ENCODE peak calls at places on chromosome 12, in ten cellular contexts. One of them, this sample, is unnamed.

GRCh38 chr12:79949098-79949497 is 14.2 kb upstream of the PPP1R12A start:
- DNase-seq in hepatocyte: no peak
- DNase-seq in GM12891: no peak
- DNase-seq in activated CD4-positive, alpha-beta T cell treated with anti-CD3 and anti-CD28 coated beads, Interleukin-2, amount 50 U/mL, for 24 hours: no peak
- DNase-seq in Jurkat, Clone E6-1: no peak
- DNase-seq in cardiac fibroblast: no peak
- DNase-seq in kidney: no peak
- DNase-seq in H54: no peak
- DNase-seq in T-cell: no peak
- DNase-seq in astrocyte of the spinal cord: no peak
- DNase-seq in this sample: no peak

GRCh38 chr12:14886271-14886670 is 617 bp upstream of the MGP start:
- DNase-seq in hepatocyte: no peak
- DNase-seq in GM12891: no peak
- DNase-seq in activated CD4-positive, alpha-beta T cell treated with anti-CD3 and anti-CD28 coated beads, Interleukin-2, amount 50 U/mL, for 24 hours: no peak
- DNase-seq in Jurkat, Clone E6-1: no peak
- DNase-seq in cardiac fibroblast: no peak
- DNase-seq in kidney: no peak
- DNase-seq in H54: no peak
- DNase-seq in T-cell: no peak
- DNase-seq in astrocyte of the spinal cord: no peak
- DNase-seq in this sample: no peak

GRCh38 chr12:66092559-66093269 is 37.8 kb downstream of the LLPH start:
- DNase-seq in hepatocyte: no peak
- DNase-seq in GM12891: no peak
- DNase-seq in activated CD4-positive, alpha-beta T cell treated with anti-CD3 and anti-CD28 coated beads, Interleukin-2, amount 50 U/mL, for 24 hours: no peak
- DNase-seq in Jurkat, Clone E6-1: no peak
- DNase-seq in cardiac fibroblast: peak
- DNase-seq in kidney: no peak
- DNase-seq in H54: no peak
- DNase-seq in T-cell: no peak
- DNase-seq in astrocyte of the spinal cord: peak
- DNase-seq in this sample: no peak

GRCh38 chr12:27560126-27560525 is 36.1 kb downstream of the PPFIBP1 start:
- DNase-seq in hepatocyte: no peak
- DNase-seq in GM12891: no peak
- DNase-seq in activated CD4-positive, alpha-beta T cell treated with anti-CD3 and anti-CD28 coated beads, Interleukin-2, amount 50 U/mL, for 24 hours: no peak
- DNase-seq in Jurkat, Clone E6-1: no peak
- DNase-seq in cardiac fibroblast: no peak
- DNase-seq in kidney: no peak
- DNase-seq in H54: no peak
- DNase-seq in T-cell: no peak
- DNase-seq in astrocyte of the spinal cord: no peak
- DNase-seq in this sample: no peak

GRCh38 chr12:1474567-1475153 is 119.7 kb downstream of the FBXL14 start:
- DNase-seq in hepatocyte: peak
- DNase-seq in GM12891: no peak
- DNase-seq in activated CD4-positive, alpha-beta T cell treated with anti-CD3 and anti-CD28 coated beads, Interleukin-2, amount 50 U/mL, for 24 hours: no peak
- DNase-seq in Jurkat, Clone E6-1: no peak
- DNase-seq in cardiac fibroblast: peak
- DNase-seq in kidney: no peak
- DNase-seq in H54: peak
- DNase-seq in T-cell: no peak
- DNase-seq in astrocyte of the spinal cord: peak
- DNase-seq in this sample: no peak

GRCh38 chr12:111453071-111453989 is 47.6 kb downstream of the SH2B3 start:
- DNase-seq in hepatocyte: no peak
- DNase-seq in GM12891: no peak
- DNase-seq in activated CD4-positive, alpha-beta T cell treated with anti-CD3 and anti-CD28 coated beads, Interleukin-2, amount 50 U/mL, for 24 hours: no peak
- DNase-seq in Jurkat, Clone E6-1: no peak
- DNase-seq in cardiac fibroblast: no peak
- DNase-seq in kidney: no peak
- DNase-seq in H54: no peak
- DNase-seq in T-cell: no peak
- DNase-seq in astrocyte of the spinal cord: no peak
- DNase-seq in this sample: no peak

GRCh38 chr12:106493531-106493930 is 89.3 kb upstream of the RFX4 start:
- DNase-seq in hepatocyte: peak
- DNase-seq in GM12891: no peak
- DNase-seq in activated CD4-positive, alpha-beta T cell treated with anti-CD3 and anti-CD28 coated beads, Interleukin-2, amount 50 U/mL, for 24 hours: no peak
- DNase-seq in Jurkat, Clone E6-1: no peak
- DNase-seq in cardiac fibroblast: no peak
- DNase-seq in kidney: no peak
- DNase-seq in H54: no peak
- DNase-seq in T-cell: no peak
- DNase-seq in astrocyte of the spinal cord: no peak
- DNase-seq in this sample: no peak

GRCh38 chr12:72570601-72571000 is 298.4 kb downstream of the TRHDE start:
- DNase-seq in hepatocyte: peak
- DNase-seq in GM12891: no peak
- DNase-seq in activated CD4-positive, alpha-beta T cell treated with anti-CD3 and anti-CD28 coated beads, Interleukin-2, amount 50 U/mL, for 24 hours: no peak
- DNase-seq in Jurkat, Clone E6-1: peak
- DNase-seq in cardiac fibroblast: no peak
- DNase-seq in kidney: no peak
- DNase-seq in H54: no peak
- DNase-seq in T-cell: no peak
- DNase-seq in astrocyte of the spinal cord: no peak
- DNase-seq in this sample: no peak

GRCh38 chr12:1890119-1890703 is 28.2 kb downstream of the CACNA2D4 start:
- DNase-seq in hepatocyte: no peak
- DNase-seq in GM12891: no peak
- DNase-seq in activated CD4-positive, alpha-beta T cell treated with anti-CD3 and anti-CD28 coated beads, Interleukin-2, amount 50 U/mL, for 24 hours: no peak
- DNase-seq in Jurkat, Clone E6-1: no peak
- DNase-seq in cardiac fibroblast: no peak
- DNase-seq in kidney: peak
- DNase-seq in H54: no peak
- DNase-seq in T-cell: no peak
- DNase-seq in astrocyte of the spinal cord: no peak
- DNase-seq in this sample: no peak

GRCh38 chr12:66087365-66087943 is 43.1 kb downstream of the LLPH start:
- DNase-seq in hepatocyte: peak
- DNase-seq in GM12891: no peak
- DNase-seq in activated CD4-positive, alpha-beta T cell treated with anti-CD3 and anti-CD28 coated beads, Interleukin-2, amount 50 U/mL, for 24 hours: peak
- DNase-seq in Jurkat, Clone E6-1: peak
- DNase-seq in cardiac fibroblast: peak
- DNase-seq in kidney: no peak
- DNase-seq in H54: peak
- DNase-seq in T-cell: peak
- DNase-seq in astrocyte of the spinal cord: peak
- DNase-seq in this sample: peak

GRCh38 chr12:26732010-26732908 is 100.7 kb downstream of the ITPR2 start:
- DNase-seq in hepatocyte: no peak
- DNase-seq in GM12891: no peak
- DNase-seq in activated CD4-positive, alpha-beta T cell treated with anti-CD3 and anti-CD28 coated beads, Interleukin-2, amount 50 U/mL, for 24 hours: no peak
- DNase-seq in Jurkat, Clone E6-1: no peak
- DNase-seq in cardiac fibroblast: no peak
- DNase-seq in kidney: no peak
- DNase-seq in H54: no peak
- DNase-seq in T-cell: no peak
- DNase-seq in astrocyte of the spinal cord: no peak
- DNase-seq in this sample: peak

GRCh38 chr12:12983420-12984035 is 16.5 kb downstream of the HEBP1 start:
- DNase-seq in hepatocyte: peak
- DNase-seq in GM12891: no peak
- DNase-seq in activated CD4-positive, alpha-beta T cell treated with anti-CD3 and anti-CD28 coated beads, Interleukin-2, amount 50 U/mL, for 24 hours: no peak
- DNase-seq in Jurkat, Clone E6-1: peak
- DNase-seq in cardiac fibroblast: peak
- DNase-seq in kidney: no peak
- DNase-seq in H54: peak
- DNase-seq in T-cell: no peak
- DNase-seq in astrocyte of the spinal cord: peak
- DNase-seq in this sample: no peak

GRCh38 chr12:108232565-108232964 is 103.5 kb downstream of the WSCD2 start:
- DNase-seq in hepatocyte: no peak
- DNase-seq in GM12891: no peak
- DNase-seq in activated CD4-positive, alpha-beta T cell treated with anti-CD3 and anti-CD28 coated beads, Interleukin-2, amount 50 U/mL, for 24 hours: no peak
- DNase-seq in Jurkat, Clone E6-1: no peak
- DNase-seq in cardiac fibroblast: no peak
- DNase-seq in kidney: no peak
- DNase-seq in H54: no peak
- DNase-seq in T-cell: no peak
- DNase-seq in astrocyte of the spinal cord: no peak
- DNase-seq in this sample: no peak

GRCh38 chr12:39235990-39236767 is 206.7 kb downstream of the KIF21A start:
- DNase-seq in hepatocyte: no peak
- DNase-seq in GM12891: no peak
- DNase-seq in activated CD4-positive, alpha-beta T cell treated with anti-CD3 and anti-CD28 coated beads, Interleukin-2, amount 50 U/mL, for 24 hours: no peak
- DNase-seq in Jurkat, Clone E6-1: no peak
- DNase-seq in cardiac fibroblast: peak
- DNase-seq in kidney: no peak
- DNase-seq in H54: no peak
- DNase-seq in T-cell: no peak
- DNase-seq in astrocyte of the spinal cord: peak
- DNase-seq in this sample: no peak

GRCh38 chr12:66678640-66679268 is at the start of gene GRIP1:
- DNase-seq in hepatocyte: no peak
- DNase-seq in GM12891: no peak
- DNase-seq in activated CD4-positive, alpha-beta T cell treated with anti-CD3 and anti-CD28 coated beads, Interleukin-2, amount 50 U/mL, for 24 hours: no peak
- DNase-seq in Jurkat, Clone E6-1: no peak
- DNase-seq in cardiac fibroblast: no peak
- DNase-seq in kidney: no peak
- DNase-seq in H54: no peak
- DNase-seq in T-cell: no peak
- DNase-seq in astrocyte of the spinal cord: peak
- DNase-seq in this sample: no peak

GRCh38 chr12:57299514-57300016 is 48.6 kb upstream of the STAC3 start:
- DNase-seq in hepatocyte: no peak
- DNase-seq in GM12891: no peak
- DNase-seq in activated CD4-positive, alpha-beta T cell treated with anti-CD3 and anti-CD28 coated beads, Interleukin-2, amount 50 U/mL, for 24 hours: no peak
- DNase-seq in Jurkat, Clone E6-1: no peak
- DNase-seq in cardiac fibroblast: no peak
- DNase-seq in kidney: no peak
- DNase-seq in H54: no peak
- DNase-seq in T-cell: no peak
- DNase-seq in astrocyte of the spinal cord: peak
- DNase-seq in this sample: no peak

GRCh38 chr12:105740970-105741725 is 397.6 kb downstream of the NUAK1 start:
- DNase-seq in hepatocyte: peak
- DNase-seq in GM12891: no peak
- DNase-seq in activated CD4-positive, alpha-beta T cell treated with anti-CD3 and anti-CD28 coated beads, Interleukin-2, amount 50 U/mL, for 24 hours: no peak
- DNase-seq in Jurkat, Clone E6-1: no peak
- DNase-seq in cardiac fibroblast: peak
- DNase-seq in kidney: no peak
- DNase-seq in H54: no peak
- DNase-seq in T-cell: no peak
- DNase-seq in astrocyte of the spinal cord: peak
- DNase-seq in this sample: no peak

GRCh38 chr12:30942936-30943335 is 16.4 kb downstream of the TSPAN11 start:
- DNase-seq in hepatocyte: no peak
- DNase-seq in GM12891: no peak
- DNase-seq in activated CD4-positive, alpha-beta T cell treated with anti-CD3 and anti-CD28 coated beads, Interleukin-2, amount 50 U/mL, for 24 hours: no peak
- DNase-seq in Jurkat, Clone E6-1: no peak
- DNase-seq in cardiac fibroblast: no peak
- DNase-seq in kidney: no peak
- DNase-seq in H54: no peak
- DNase-seq in T-cell: no peak
- DNase-seq in astrocyte of the spinal cord: no peak
- DNase-seq in this sample: no peak

GRCh38 chr12:18578191-18578590 is 159.6 kb downstream of the PLCZ1 start:
- DNase-seq in hepatocyte: no peak
- DNase-seq in GM12891: no peak
- DNase-seq in activated CD4-positive, alpha-beta T cell treated with anti-CD3 and anti-CD28 coated beads, Interleukin-2, amount 50 U/mL, for 24 hours: no peak
- DNase-seq in Jurkat, Clone E6-1: no peak
- DNase-seq in cardiac fibroblast: peak
- DNase-seq in kidney: no peak
- DNase-seq in H54: no peak
- DNase-seq in T-cell: no peak
- DNase-seq in astrocyte of the spinal cord: no peak
- DNase-seq in this sample: no peak

GRCh38 chr12:52164624-52165023 is 27.2 kb downstream of the KRT80 start:
- DNase-seq in hepatocyte: no peak
- DNase-seq in GM12891: no peak
- DNase-seq in activated CD4-positive, alpha-beta T cell treated with anti-CD3 and anti-CD28 coated beads, Interleukin-2, amount 50 U/mL, for 24 hours: no peak
- DNase-seq in Jurkat, Clone E6-1: no peak
- DNase-seq in cardiac fibroblast: no peak
- DNase-seq in kidney: no peak
- DNase-seq in H54: no peak
- DNase-seq in T-cell: no peak
- DNase-seq in astrocyte of the spinal cord: no peak
- DNase-seq in this sample: no peak

GRCh38 chr12:65871865-65872645 is 47.8 kb downstream of the HMGA2 start:
- DNase-seq in hepatocyte: no peak
- DNase-seq in GM12891: no peak
- DNase-seq in activated CD4-positive, alpha-beta T cell treated with anti-CD3 and anti-CD28 coated beads, Interleukin-2, amount 50 U/mL, for 24 hours: no peak
- DNase-seq in Jurkat, Clone E6-1: no peak
- DNase-seq in cardiac fibroblast: no peak
- DNase-seq in kidney: no peak
- DNase-seq in H54: no peak
- DNase-seq in T-cell: no peak
- DNase-seq in astrocyte of the spinal cord: no peak
- DNase-seq in this sample: no peak

GRCh38 chr12:48356041-48356768 is 5.5 kb upstream of the ZNF641 start:
- DNase-seq in hepatocyte: peak
- DNase-seq in GM12891: no peak
- DNase-seq in activated CD4-positive, alpha-beta T cell treated with anti-CD3 and anti-CD28 coated beads, Interleukin-2, amount 50 U/mL, for 24 hours: no peak
- DNase-seq in Jurkat, Clone E6-1: no peak
- DNase-seq in cardiac fibroblast: peak
- DNase-seq in kidney: no peak
- DNase-seq in H54: no peak
- DNase-seq in T-cell: no peak
- DNase-seq in astrocyte of the spinal cord: no peak
- DNase-seq in this sample: no peak

GRCh38 chr12:105239304-105239703 is 3.3 kb upstream of the APPL2 start:
- DNase-seq in hepatocyte: no peak
- DNase-seq in GM12891: no peak
- DNase-seq in activated CD4-positive, alpha-beta T cell treated with anti-CD3 and anti-CD28 coated beads, Interleukin-2, amount 50 U/mL, for 24 hours: no peak
- DNase-seq in Jurkat, Clone E6-1: no peak
- DNase-seq in cardiac fibroblast: no peak
- DNase-seq in kidney: no peak
- DNase-seq in H54: no peak
- DNase-seq in T-cell: no peak
- DNase-seq in astrocyte of the spinal cord: no peak
- DNase-seq in this sample: no peak

GRCh38 chr12:77813558-77813957 is 17.1 kb upstream of the NAV3 start:
- DNase-seq in hepatocyte: no peak
- DNase-seq in GM12891: no peak
- DNase-seq in activated CD4-positive, alpha-beta T cell treated with anti-CD3 and anti-CD28 coated beads, Interleukin-2, amount 50 U/mL, for 24 hours: no peak
- DNase-seq in Jurkat, Clone E6-1: no peak
- DNase-seq in cardiac fibroblast: no peak
- DNase-seq in kidney: no peak
- DNase-seq in H54: no peak
- DNase-seq in T-cell: no peak
- DNase-seq in astrocyte of the spinal cord: no peak
- DNase-seq in this sample: no peak

GRCh38 chr12:67981236-67982164 is 7.7 kb upstream of the IFNG-AS1 start:
- DNase-seq in hepatocyte: no peak
- DNase-seq in GM12891: no peak
- DNase-seq in activated CD4-positive, alpha-beta T cell treated with anti-CD3 and anti-CD28 coated beads, Interleukin-2, amount 50 U/mL, for 24 hours: no peak
- DNase-seq in Jurkat, Clone E6-1: no peak
- DNase-seq in cardiac fibroblast: peak
- DNase-seq in kidney: no peak
- DNase-seq in H54: peak
- DNase-seq in T-cell: no peak
- DNase-seq in astrocyte of the spinal cord: peak
- DNase-seq in this sample: no peak

GRCh38 chr12:102960766-102961487 is 3.5 kb downstream of the ASCL1 start:
- DNase-seq in hepatocyte: no peak
- DNase-seq in GM12891: no peak
- DNase-seq in activated CD4-positive, alpha-beta T cell treated with anti-CD3 and anti-CD28 coated beads, Interleukin-2, amount 50 U/mL, for 24 hours: no peak
- DNase-seq in Jurkat, Clone E6-1: no peak
- DNase-seq in cardiac fibroblast: no peak
- DNase-seq in kidney: no peak
- DNase-seq in H54: no peak
- DNase-seq in T-cell: no peak
- DNase-seq in astrocyte of the spinal cord: no peak
- DNase-seq in this sample: no peak

GRCh38 chr12:86712425-86712843 is 456.2 kb upstream of the MGAT4C start:
- DNase-seq in hepatocyte: peak
- DNase-seq in GM12891: no peak
- DNase-seq in activated CD4-positive, alpha-beta T cell treated with anti-CD3 and anti-CD28 coated beads, Interleukin-2, amount 50 U/mL, for 24 hours: no peak
- DNase-seq in Jurkat, Clone E6-1: no peak
- DNase-seq in cardiac fibroblast: peak
- DNase-seq in kidney: no peak
- DNase-seq in H54: peak
- DNase-seq in T-cell: no peak
- DNase-seq in astrocyte of the spinal cord: peak
- DNase-seq in this sample: no peak

GRCh38 chr12:54196396-54196795 is 7.6 kb upstream of the SMUG1 start:
- DNase-seq in hepatocyte: no peak
- DNase-seq in GM12891: no peak
- DNase-seq in activated CD4-positive, alpha-beta T cell treated with anti-CD3 and anti-CD28 coated beads, Interleukin-2, amount 50 U/mL, for 24 hours: no peak
- DNase-seq in Jurkat, Clone E6-1: no peak
- DNase-seq in cardiac fibroblast: no peak
- DNase-seq in kidney: no peak
- DNase-seq in H54: no peak
- DNase-seq in T-cell: no peak
- DNase-seq in astrocyte of the spinal cord: no peak
- DNase-seq in this sample: no peak

This sample was measured in GM12864.